ENCODE peak calls at places on chromosomes 4 and X, in five cellular contexts. One of them, this sample, is unnamed.

GRCh38 chr4:3484057-3484973 is 21.2 kb downstream of the DOK7 start:
- DNase-seq in body of pancreas: peak; percentile 50
- DNase-seq in lower lobe of right lung: no peak
- DNase-seq in GM12878: no peak
- DNase-seq in WERI-Rb-1: no peak
- DNase-seq in this sample: no peak

GRCh38 chr4:122710434-122711308 is 21.8 kb upstream of the BBS12 start:
- DNase-seq in body of pancreas: no peak
- DNase-seq in lower lobe of right lung: no peak
- DNase-seq in GM12878: no peak
- DNase-seq in WERI-Rb-1: no peak
- DNase-seq in this sample: no peak

GRCh38 chr4:155734951-155735350 is 23.9 kb upstream of the GUCY1B1 start:
- DNase-seq in body of pancreas: no peak
- DNase-seq in lower lobe of right lung: no peak
- DNase-seq in GM12878: no peak
- DNase-seq in WERI-Rb-1: no peak
- DNase-seq in this sample: no peak

GRCh38 chrX:72125331-72126047 is 6.2 kb downstream of the RTL5 start:
- DNase-seq in body of pancreas: no peak
- DNase-seq in lower lobe of right lung: no peak
- DNase-seq in GM12878: no peak
- DNase-seq in WERI-Rb-1: no peak
- DNase-seq in this sample: no peak

GRCh38 chrX:24870143-24870542 is 145.6 kb downstream of the ARX start:
- DNase-seq in body of pancreas: no peak
- DNase-seq in lower lobe of right lung: no peak
- DNase-seq in GM12878: no peak
- DNase-seq in WERI-Rb-1: no peak
- DNase-seq in this sample: no peak

GRCh38 chr4:140065393-140065792 is 88.6 kb downstream of the MAML3 start:
- DNase-seq in body of pancreas: no peak
- DNase-seq in lower lobe of right lung: no peak
- DNase-seq in GM12878: no peak
- DNase-seq in WERI-Rb-1: no peak
- DNase-seq in this sample: no peak

GRCh38 chr4:17094209-17094608 is 195.8 kb upstream of the LDB2 start:
- DNase-seq in body of pancreas: no peak
- DNase-seq in lower lobe of right lung: no peak
- DNase-seq in GM12878: no peak
- DNase-seq in WERI-Rb-1: no peak
- DNase-seq in this sample: no peak

GRCh38 chr4:168488800-168489404 is 8.0 kb upstream of the PALLD start:
- DNase-seq in body of pancreas: no peak
- DNase-seq in lower lobe of right lung: no peak
- DNase-seq in GM12878: no peak
- DNase-seq in WERI-Rb-1: no peak
- DNase-seq in this sample: no peak

GRCh38 chr4:113474017-113474416 is 287.5 kb downstream of the CAMK2D start:
- DNase-seq in body of pancreas: no peak
- DNase-seq in lower lobe of right lung: no peak
- DNase-seq in GM12878: no peak
- DNase-seq in WERI-Rb-1: no peak
- DNase-seq in this sample: no peak

GRCh38 chrX:46572295-46572936 is 1.1 kb upstream of the CHST7 start:
- DNase-seq in body of pancreas: no peak
- DNase-seq in lower lobe of right lung: no peak
- DNase-seq in GM12878: peak; percentile 64
- DNase-seq in WERI-Rb-1: no peak
- DNase-seq in this sample: peak; percentile 9

GRCh38 chr4:22483551-22483981 is 32.3 kb downstream of the ADGRA3 start:
- DNase-seq in body of pancreas: no peak
- DNase-seq in lower lobe of right lung: no peak
- DNase-seq in GM12878: peak; percentile 38
- DNase-seq in WERI-Rb-1: no peak
- DNase-seq in this sample: no peak

GRCh38 chr4:181006509-181007290 is 1236.5 kb upstream of the TENM3 start:
- DNase-seq in body of pancreas: no peak
- DNase-seq in lower lobe of right lung: no peak
- DNase-seq in GM12878: no peak
- DNase-seq in WERI-Rb-1: no peak
- DNase-seq in this sample: no peak

GRCh38 chrX:56978172-56978571 is 17.2 kb downstream of the SPIN3 start:
- DNase-seq in body of pancreas: peak; percentile 26
- DNase-seq in lower lobe of right lung: no peak
- DNase-seq in GM12878: peak; percentile 56
- DNase-seq in WERI-Rb-1: peak; percentile 30
- DNase-seq in this sample: peak; percentile 13

GRCh38 chr4:105603158-105603557 is 50.7 kb downstream of the ARHGEF38 start:
- DNase-seq in body of pancreas: no peak
- DNase-seq in lower lobe of right lung: no peak
- DNase-seq in GM12878: no peak
- DNase-seq in WERI-Rb-1: no peak
- DNase-seq in this sample: no peak

GRCh38 chr4:131974730-131975129 is 1174.4 kb upstream of the PCDH10 start:
- DNase-seq in body of pancreas: no peak
- DNase-seq in lower lobe of right lung: no peak
- DNase-seq in GM12878: no peak
- DNase-seq in WERI-Rb-1: no peak
- DNase-seq in this sample: no peak

GRCh38 chrX:150551963-150552362 is 16.5 kb upstream of the MTM1 start:
- DNase-seq in body of pancreas: no peak
- DNase-seq in lower lobe of right lung: no peak
- DNase-seq in GM12878: no peak
- DNase-seq in WERI-Rb-1: no peak
- DNase-seq in this sample: no peak

GRCh38 chr4:82493721-82494425 is 63.5 kb downstream of the ENOPH1 start:
- DNase-seq in body of pancreas: no peak
- DNase-seq in lower lobe of right lung: no peak
- DNase-seq in GM12878: no peak
- DNase-seq in WERI-Rb-1: no peak
- DNase-seq in this sample: no peak

GRCh38 chr4:2804973-2805501 is 12.2 kb downstream of the SH3BP2 start:
- DNase-seq in body of pancreas: peak; percentile 10
- DNase-seq in lower lobe of right lung: peak; percentile 45
- DNase-seq in GM12878: no peak
- DNase-seq in WERI-Rb-1: no peak
- DNase-seq in this sample: no peak

GRCh38 chrX:109840585-109840984 is 107.5 kb upstream of the ACSL4 start:
- DNase-seq in body of pancreas: peak; percentile 20
- DNase-seq in lower lobe of right lung: no peak
- DNase-seq in GM12878: no peak
- DNase-seq in WERI-Rb-1: no peak
- DNase-seq in this sample: no peak

GRCh38 chrX:110156167-110156754 is 153.3 kb downstream of the TMEM164 start:
- DNase-seq in body of pancreas: no peak
- DNase-seq in lower lobe of right lung: no peak
- DNase-seq in GM12878: no peak
- DNase-seq in WERI-Rb-1: no peak
- DNase-seq in this sample: no peak

GRCh38 chrX:140151316-140151715 is 186.0 kb upstream of the CXorf66 start:
- DNase-seq in body of pancreas: no peak
- DNase-seq in lower lobe of right lung: no peak
- DNase-seq in GM12878: no peak
- DNase-seq in WERI-Rb-1: no peak
- DNase-seq in this sample: no peak

GRCh38 chr4:156238171-156238570 is 284.5 kb upstream of the CTSO start:
- DNase-seq in body of pancreas: no peak
- DNase-seq in lower lobe of right lung: no peak
- DNase-seq in GM12878: no peak
- DNase-seq in WERI-Rb-1: no peak
- DNase-seq in this sample: no peak

GRCh38 chrX:8845469-8845868 is 44.3 kb upstream of the FAM9A start:
- DNase-seq in body of pancreas: no peak
- DNase-seq in lower lobe of right lung: no peak
- DNase-seq in GM12878: no peak
- DNase-seq in WERI-Rb-1: no peak
- DNase-seq in this sample: no peak

GRCh38 chr4:98573791-98574190 is 84.6 kb downstream of the TSPAN5 start:
- DNase-seq in body of pancreas: no peak
- DNase-seq in lower lobe of right lung: no peak
- DNase-seq in GM12878: no peak
- DNase-seq in WERI-Rb-1: no peak
- DNase-seq in this sample: no peak

GRCh38 chrX:51148848-51149247 is 183.8 kb upstream of the NUDT10 start:
- DNase-seq in body of pancreas: no peak
- DNase-seq in lower lobe of right lung: no peak
- DNase-seq in GM12878: no peak
- DNase-seq in WERI-Rb-1: no peak
- DNase-seq in this sample: no peak

GRCh38 chrX:34300871-34301270 is 168.8 kb upstream of the FAM47A start:
- DNase-seq in body of pancreas: peak; percentile 25
- DNase-seq in lower lobe of right lung: no peak
- DNase-seq in GM12878: no peak
- DNase-seq in WERI-Rb-1: peak; percentile 50
- DNase-seq in this sample: no peak

GRCh38 chr4:8649631-8650261 is 57.2 kb downstream of the CPZ start:
- DNase-seq in body of pancreas: no peak
- DNase-seq in lower lobe of right lung: no peak
- DNase-seq in GM12878: no peak
- DNase-seq in WERI-Rb-1: no peak
- DNase-seq in this sample: no peak

GRCh38 chr4:139849219-139849618 is 183.6 kb downstream of the MGST2 start:
- DNase-seq in body of pancreas: no peak
- DNase-seq in lower lobe of right lung: no peak
- DNase-seq in GM12878: no peak
- DNase-seq in WERI-Rb-1: no peak
- DNase-seq in this sample: no peak

GRCh38 chr4:153750197-153750817 is 9.5 kb downstream of the RNF175 start:
- DNase-seq in body of pancreas: peak; percentile 59
- DNase-seq in lower lobe of right lung: no peak
- DNase-seq in GM12878: peak; percentile 31
- DNase-seq in WERI-Rb-1: peak; percentile 77
- DNase-seq in this sample: peak; percentile 49

GRCh38 chr4:104063341-104063740 is 343.6 kb upstream of the TACR3 start:
- DNase-seq in body of pancreas: no peak
- DNase-seq in lower lobe of right lung: no peak
- DNase-seq in GM12878: no peak
- DNase-seq in WERI-Rb-1: no peak
- DNase-seq in this sample: no peak

GRCh38 chr4:182648766-182649165 is 268.4 kb downstream of the DCTD start:
- DNase-seq in body of pancreas: no peak
- DNase-seq in lower lobe of right lung: no peak
- DNase-seq in GM12878: no peak
- DNase-seq in WERI-Rb-1: no peak
- DNase-seq in this sample: no peak

GRCh38 chr4:6222761-6223292 is 22.5 kb upstream of the JAKMIP1 start:
- DNase-seq in body of pancreas: peak; percentile 26
- DNase-seq in lower lobe of right lung: no peak
- DNase-seq in GM12878: no peak
- DNase-seq in WERI-Rb-1: no peak
- DNase-seq in this sample: no peak

GRCh38 chr4:110742148-110742547 is 119.3 kb upstream of the PITX2 start:
- DNase-seq in body of pancreas: no peak
- DNase-seq in lower lobe of right lung: no peak
- DNase-seq in GM12878: no peak
- DNase-seq in WERI-Rb-1: no peak
- DNase-seq in this sample: no peak

GRCh38 chr4:74362347-74362746 is 2.6 kb upstream of the EREG start:
- DNase-seq in body of pancreas: no peak
- DNase-seq in lower lobe of right lung: no peak
- DNase-seq in GM12878: no peak
- DNase-seq in WERI-Rb-1: no peak
- DNase-seq in this sample: no peak

GRCh38 chr4:42401171-42401570 is 3.9 kb downstream of the SHISA3 start:
- DNase-seq in body of pancreas: no peak
- DNase-seq in lower lobe of right lung: no peak
- DNase-seq in GM12878: no peak
- DNase-seq in WERI-Rb-1: no peak
- DNase-seq in this sample: no peak

GRCh38 chrX:18353931-18354368 is 538 bp downstream of the SCML2 start:
- DNase-seq in body of pancreas: no peak
- DNase-seq in lower lobe of right lung: no peak
- DNase-seq in GM12878: no peak
- DNase-seq in WERI-Rb-1: peak; percentile 44
- DNase-seq in this sample: no peak

GRCh38 chrX:39726810-39727209 is 370.9 kb downstream of the BCOR start:
- DNase-seq in body of pancreas: no peak
- DNase-seq in lower lobe of right lung: no peak
- DNase-seq in GM12878: no peak
- DNase-seq in WERI-Rb-1: peak; percentile 77
- DNase-seq in this sample: no peak

GRCh38 chr4:88230953-88231835 is 53.2 kb downstream of the PPM1K start:
- DNase-seq in body of pancreas: no peak
- DNase-seq in lower lobe of right lung: no peak
- DNase-seq in GM12878: no peak
- DNase-seq in WERI-Rb-1: no peak
- DNase-seq in this sample: no peak

GRCh38 chr4:130699004-130699403 is 1603.1 kb downstream of the C4orf33 start:
- DNase-seq in body of pancreas: no peak
- DNase-seq in lower lobe of right lung: no peak
- DNase-seq in GM12878: no peak
- DNase-seq in WERI-Rb-1: no peak
- DNase-seq in this sample: no peak
- H3K9me3 ChIP-seq in body of pancreas: no peaks in the 10 kb centered on the region
- H3K9me3 ChIP-seq in lower lobe of right lung: no peaks in the 10 kb centered on the region
- H3K9me3 ChIP-seq in GM12878: no peaks in the 10 kb centered on the region
- H3K9me3 ChIP-seq in WERI-Rb-1: no peaks in the 10 kb centered on the region
- H3K9me3 ChIP-seq in this sample: no peaks in the 10 kb centered on the region

GRCh38 chr4:56410247-56410646 is 23.0 kb upstream of the AASDH start:
- DNase-seq in body of pancreas: peak; percentile 83
- DNase-seq in lower lobe of right lung: no peak
- DNase-seq in GM12878: no peak
- DNase-seq in WERI-Rb-1: peak; percentile 27
- DNase-seq in this sample: no peak
- H3K9me3 ChIP-seq in body of pancreas: no peaks in the 10 kb centered on the region
- H3K9me3 ChIP-seq in lower lobe of right lung: no peaks in the 10 kb centered on the region
- H3K9me3 ChIP-seq in GM12878: no peaks in the 10 kb centered on the region
- H3K9me3 ChIP-seq in WERI-Rb-1: no peaks in the 10 kb centered on the region
- H3K9me3 ChIP-seq in this sample: no peaks in the 10 kb centered on the region

GRCh38 chrX:44943007-44943406 is 70.0 kb downstream of the KDM6A start:
- DNase-seq in body of pancreas: no peak
- DNase-seq in lower lobe of right lung: no peak
- DNase-seq in GM12878: no peak
- DNase-seq in WERI-Rb-1: no peak
- DNase-seq in this sample: no peak
- H3K9me3 ChIP-seq in body of pancreas: no peaks in the 10 kb centered on the region
- H3K9me3 ChIP-seq in lower lobe of right lung: no peaks in the 10 kb centered on the region
- H3K9me3 ChIP-seq in GM12878: peaks cover 17% of the 10 kb centered on the region
- H3K9me3 ChIP-seq in WERI-Rb-1: peaks cover 2% of the 10 kb centered on the region
- H3K9me3 ChIP-seq in this sample: no peaks in the 10 kb centered on the region

GRCh38 chr4:175092114-175092513 is 174.0 kb downstream of the ADAM29 start:
- DNase-seq in body of pancreas: no peak
- DNase-seq in lower lobe of right lung: no peak
- DNase-seq in GM12878: no peak
- DNase-seq in WERI-Rb-1: no peak
- DNase-seq in this sample: no peak
- H3K9me3 ChIP-seq in body of pancreas: no peaks in the 10 kb centered on the region
- H3K9me3 ChIP-seq in lower lobe of right lung: no peaks in the 10 kb centered on the region
- H3K9me3 ChIP-seq in GM12878: no peaks in the 10 kb centered on the region
- H3K9me3 ChIP-seq in WERI-Rb-1: peaks cover 5% of the 10 kb centered on the region
- H3K9me3 ChIP-seq in this sample: no peaks in the 10 kb centered on the region

GRCh38 chrX:22538581-22538980 is 265.9 kb downstream of the CBLL2 start:
- DNase-seq in body of pancreas: no peak
- DNase-seq in lower lobe of right lung: no peak
- DNase-seq in GM12878: no peak
- DNase-seq in WERI-Rb-1: no peak
- DNase-seq in this sample: no peak
- H3K9me3 ChIP-seq in body of pancreas: no peaks in the 10 kb centered on the region
- H3K9me3 ChIP-seq in lower lobe of right lung: no peaks in the 10 kb centered on the region
- H3K9me3 ChIP-seq in GM12878: no peaks in the 10 kb centered on the region
- H3K9me3 ChIP-seq in WERI-Rb-1: no peaks in the 10 kb centered on the region
- H3K9me3 ChIP-seq in this sample: no peaks in the 10 kb centered on the region

This sample was measured in T-helper 17 cell.